ENCODE peak calls at places on chromosomes 1 and 21, in ten cellular contexts. One of them, this sample, is unnamed.
A peak's percentile ranks its signal among the peaks of the same experiment; 100 is the strongest.

GRCh38 chr1:32773018-32773763 is 44.0 kb downstream of the YARS1 start:
- DNase-seq in NT2/D1: peak; percentile 86
- DNase-seq in psoas muscle: peak; percentile 79
- DNase-seq in IMR-90: peak; percentile 74
- DNase-seq in 8988T: peak; percentile 56
- DNase-seq in iPS-NIHi11: peak; percentile 84
- DNase-seq in activated CD4-positive, alpha-beta T cell treated with anti-CD3 and anti-CD28 coated beads for 48 hours: peak; percentile 84
- DNase-seq in AG09319: peak; percentile 29
- DNase-seq in T-helper 9 cell: peak; percentile 65
- DNase-seq in T-helper 17 cell: peak; percentile 54
- DNase-seq in this sample: peak; percentile 50

GRCh38 chr21:32120231-32120630 is 158.6 kb downstream of the MIS18A start:
- DNase-seq in NT2/D1: no peak
- DNase-seq in psoas muscle: no peak
- DNase-seq in IMR-90: no peak
- DNase-seq in 8988T: no peak
- DNase-seq in iPS-NIHi11: no peak
- DNase-seq in activated CD4-positive, alpha-beta T cell treated with anti-CD3 and anti-CD28 coated beads for 48 hours: no peak
- DNase-seq in AG09319: no peak
- DNase-seq in T-helper 9 cell: no peak
- DNase-seq in T-helper 17 cell: no peak
- DNase-seq in this sample: no peak

GRCh38 chr1:151406176-151406575 is 6.8 kb downstream of the PSMB4 start:
- DNase-seq in NT2/D1: no peak
- DNase-seq in psoas muscle: no peak
- DNase-seq in IMR-90: no peak
- DNase-seq in 8988T: no peak
- DNase-seq in iPS-NIHi11: no peak
- DNase-seq in activated CD4-positive, alpha-beta T cell treated with anti-CD3 and anti-CD28 coated beads for 48 hours: no peak
- DNase-seq in AG09319: no peak
- DNase-seq in T-helper 9 cell: no peak
- DNase-seq in T-helper 17 cell: no peak
- DNase-seq in this sample: no peak

GRCh38 chr1:3430820-3431219 is 23.6 kb upstream of the ARHGEF16 start:
- DNase-seq in NT2/D1: no peak
- DNase-seq in psoas muscle: no peak
- DNase-seq in IMR-90: no peak
- DNase-seq in 8988T: no peak
- DNase-seq in iPS-NIHi11: no peak
- DNase-seq in activated CD4-positive, alpha-beta T cell treated with anti-CD3 and anti-CD28 coated beads for 48 hours: no peak
- DNase-seq in AG09319: no peak
- DNase-seq in T-helper 9 cell: no peak
- DNase-seq in T-helper 17 cell: no peak
- DNase-seq in this sample: no peak

GRCh38 chr1:54763814-54764131 is 550 bp downstream of the PARS2 start:
- DNase-seq in NT2/D1: no peak
- DNase-seq in psoas muscle: no peak
- DNase-seq in IMR-90: no peak
- DNase-seq in 8988T: no peak
- DNase-seq in iPS-NIHi11: peak; percentile 38
- DNase-seq in activated CD4-positive, alpha-beta T cell treated with anti-CD3 and anti-CD28 coated beads for 48 hours: peak; percentile 28
- DNase-seq in AG09319: no peak
- DNase-seq in T-helper 9 cell: no peak
- DNase-seq in T-helper 17 cell: no peak
- DNase-seq in this sample: no peak

GRCh38 chr21:38440746-38441145 is 57.5 kb downstream of the ERG start:
- DNase-seq in NT2/D1: peak; percentile 71
- DNase-seq in psoas muscle: no peak
- DNase-seq in IMR-90: peak; percentile 80
- DNase-seq in 8988T: no peak
- DNase-seq in iPS-NIHi11: no peak
- DNase-seq in activated CD4-positive, alpha-beta T cell treated with anti-CD3 and anti-CD28 coated beads for 48 hours: no peak
- DNase-seq in AG09319: no peak
- DNase-seq in T-helper 9 cell: no peak
- DNase-seq in T-helper 17 cell: no peak
- DNase-seq in this sample: no peak

GRCh38 chr1:114320586-114320985 is 166.9 kb upstream of the SYT6 start:
- DNase-seq in NT2/D1: no peak
- DNase-seq in psoas muscle: no peak
- DNase-seq in IMR-90: peak; percentile 95
- DNase-seq in 8988T: no peak
- DNase-seq in iPS-NIHi11: no peak
- DNase-seq in activated CD4-positive, alpha-beta T cell treated with anti-CD3 and anti-CD28 coated beads for 48 hours: no peak
- DNase-seq in AG09319: no peak
- DNase-seq in T-helper 9 cell: no peak
- DNase-seq in T-helper 17 cell: no peak
- DNase-seq in this sample: no peak

GRCh38 chr1:230327892-230328284 is 98.2 kb downstream of the PGBD5 start:
- DNase-seq in NT2/D1: peak; percentile 39
- DNase-seq in psoas muscle: no peak
- DNase-seq in IMR-90: no peak
- DNase-seq in 8988T: peak; percentile 50
- DNase-seq in iPS-NIHi11: no peak
- DNase-seq in activated CD4-positive, alpha-beta T cell treated with anti-CD3 and anti-CD28 coated beads for 48 hours: peak; percentile 42
- DNase-seq in AG09319: no peak
- DNase-seq in T-helper 9 cell: no peak
- DNase-seq in T-helper 17 cell: no peak
- DNase-seq in this sample: no peak

GRCh38 chr1:200351826-200352549 is 57.8 kb downstream of the ZNF281 start:
- DNase-seq in NT2/D1: no peak
- DNase-seq in psoas muscle: no peak
- DNase-seq in IMR-90: peak; percentile 98
- DNase-seq in 8988T: no peak
- DNase-seq in iPS-NIHi11: no peak
- DNase-seq in activated CD4-positive, alpha-beta T cell treated with anti-CD3 and anti-CD28 coated beads for 48 hours: peak; percentile 6
- DNase-seq in AG09319: peak; percentile 90
- DNase-seq in T-helper 9 cell: no peak
- DNase-seq in T-helper 17 cell: no peak
- DNase-seq in this sample: no peak

GRCh38 chr21:39669485-39669884 is 56.7 kb downstream of the B3GALT5 start:
- DNase-seq in NT2/D1: no peak
- DNase-seq in psoas muscle: no peak
- DNase-seq in IMR-90: no peak
- DNase-seq in 8988T: no peak
- DNase-seq in iPS-NIHi11: no peak
- DNase-seq in activated CD4-positive, alpha-beta T cell treated with anti-CD3 and anti-CD28 coated beads for 48 hours: no peak
- DNase-seq in AG09319: no peak
- DNase-seq in T-helper 9 cell: no peak
- DNase-seq in T-helper 17 cell: no peak
- DNase-seq in this sample: no peak

GRCh38 chr1:222920169-222920568 is 105.3 kb downstream of the DISP1 start:
- DNase-seq in NT2/D1: no peak
- DNase-seq in psoas muscle: no peak
- DNase-seq in IMR-90: no peak
- DNase-seq in 8988T: no peak
- DNase-seq in iPS-NIHi11: no peak
- DNase-seq in activated CD4-positive, alpha-beta T cell treated with anti-CD3 and anti-CD28 coated beads for 48 hours: no peak
- DNase-seq in AG09319: no peak
- DNase-seq in T-helper 9 cell: no peak
- DNase-seq in T-helper 17 cell: no peak
- DNase-seq in this sample: no peak

GRCh38 chr1:43352351-43352705 is 6.5 kb upstream of the CDC20 start:
- DNase-seq in NT2/D1: no peak
- DNase-seq in psoas muscle: no peak
- DNase-seq in IMR-90: no peak
- DNase-seq in 8988T: no peak
- DNase-seq in iPS-NIHi11: no peak
- DNase-seq in activated CD4-positive, alpha-beta T cell treated with anti-CD3 and anti-CD28 coated beads for 48 hours: no peak
- DNase-seq in AG09319: no peak
- DNase-seq in T-helper 9 cell: no peak
- DNase-seq in T-helper 17 cell: no peak
- DNase-seq in this sample: no peak

GRCh38 chr1:237065903-237066302 is 23.9 kb downstream of the RYR2 start:
- DNase-seq in NT2/D1: no peak
- DNase-seq in psoas muscle: no peak
- DNase-seq in IMR-90: no peak
- DNase-seq in 8988T: no peak
- DNase-seq in iPS-NIHi11: no peak
- DNase-seq in activated CD4-positive, alpha-beta T cell treated with anti-CD3 and anti-CD28 coated beads for 48 hours: no peak
- DNase-seq in AG09319: no peak
- DNase-seq in T-helper 9 cell: no peak
- DNase-seq in T-helper 17 cell: no peak
- DNase-seq in this sample: no peak

This sample was measured in activated T-helper 1 cell treated with anti-CD3 and anti-CD28 coated beads, Interleukin-2, amount 50 U/mL, for 16 hours.